ENCODE peak calls at places on chromosomes 16 and 17, in ten cellular contexts. O is sigmoid colon, P is IMR-90, B is prostate gland, T is breast epithelium, F is body of pancreas, L is uterus, J is Peyer's patch, S is A549, D is heart left ventricle. E is an unnamed sample.

GRCh38 chr16:53872248-53873221 is 168.6 kb downstream of the FTO start:
- DNase-seq in O (no peak), P (peak), B (no peak), T (no peak), F (no peak), L (no peak), J (no peak), S (no peak), D (no peak), E (no peak)

GRCh38 chr16:27514806-27515205 is 34.9 kb downstream of the GTF3C1 start:
- DNase-seq in O (no peak), P (peak), B (no peak), T (no peak), F (no peak), L (no peak), J (no peak), S (no peak), D (peak), E (no peak)

GRCh38 chr16:88284626-88285513 is 97.9 kb upstream of the ZNF469 start:
- DNase-seq in O (no peak), P (no peak), B (no peak), T (no peak), F (no peak), L (no peak), J (no peak), S (no peak), D (peak), E (no peak)

GRCh38 chr17:7885357-7886226 is 3.0 kb upstream of the CHD3 start:
- DNase-seq in O (peak), P (peak), B (peak), T (peak), F (peak), L (peak), J (peak), S (peak), D (peak), E (no peak)

GRCh38 chr16:88393034-88393433 is 10.3 kb downstream of the ZNF469 start:
- DNase-seq in O (peak), P (no peak), B (no peak), T (no peak), F (no peak), L (no peak), J (no peak), S (no peak), D (peak), E (no peak)

GRCh38 chr17:7295230-7296180 is 1.1 kb upstream of the YBX2 start:
- DNase-seq in O (no peak), P (no peak), B (no peak), T (no peak), F (no peak), L (no peak), J (no peak), S (no peak), D (no peak), E (no peak)

GRCh38 chr17:2299756-2300155 is 3.8 kb downstream of the SMG6 start:
- DNase-seq in O (no peak), P (no peak), B (no peak), T (no peak), F (no peak), L (no peak), J (no peak), S (no peak), D (no peak), E (no peak)

GRCh38 chr16:19502395-19503131 is 19.3 kb downstream of the GDE1 start:
- DNase-seq in O (peak), P (peak), B (peak), T (peak), F (peak), L (peak), J (peak), S (peak), D (peak), E (no peak)

GRCh38 chr17:36755586-36755985 is 154.2 kb downstream of the MRM1 start:
- DNase-seq in O (no peak), P (no peak), B (peak), T (no peak), F (no peak), L (no peak), J (peak), S (peak), D (no peak), E (no peak)

GRCh38 chr16:84367750-84368320 is 503 bp upstream of the ATP2C2 start:
- DNase-seq in O (no peak), P (no peak), B (peak), T (no peak), F (peak), L (no peak), J (peak), S (no peak), D (no peak), E (no peak)

GRCh38 chr16:27199747-27200146 is 3.6 kb upstream of the KDM8 start:
- DNase-seq in O (no peak), P (no peak), B (no peak), T (no peak), F (no peak), L (no peak), J (no peak), S (no peak), D (no peak), E (no peak)

GRCh38 chr17:67260051-67260987 is 15.3 kb upstream of the HELZ start:
- DNase-seq in O (peak), P (peak), B (peak), T (no peak), F (no peak), L (peak), J (peak), S (no peak), D (no peak), E (peak)

GRCh38 chr16:56549744-56550385 is 15.0 kb upstream of the MT4 start:
- DNase-seq in O (no peak), P (peak), B (no peak), T (no peak), F (no peak), L (no peak), J (no peak), S (no peak), D (no peak), E (no peak)

GRCh38 chr17:64278614-64279013 is 15.6 kb upstream of the TEX2 start:
- DNase-seq in O (no peak), P (peak), B (no peak), T (no peak), F (no peak), L (peak), J (no peak), S (no peak), D (no peak), E (no peak)

GRCh38 chr16:4244254-4244812 is 2.5 kb upstream of the SRL start:
- DNase-seq in O (no peak), P (peak), B (no peak), T (no peak), F (peak), L (no peak), J (no peak), S (no peak), D (no peak), E (no peak)

GRCh38 chr16:14509675-14510132 is 120.4 kb downstream of the PARN start:
- DNase-seq in O (no peak), P (no peak), B (no peak), T (no peak), F (no peak), L (no peak), J (no peak), S (no peak), D (no peak), E (no peak)

GRCh38 chr17:81390436-81391214 is 4.6 kb upstream of the BAHCC1 start:
- DNase-seq in O (no peak), P (no peak), B (no peak), T (no peak), F (no peak), L (no peak), J (no peak), S (no peak), D (no peak), E (no peak)
- H3K27ac ChIP-seq in O (peak), P (no peak), B (peak), T (peak), F (no peak), L (peak), J (no peak), S (no peak), D (no peak), E (peak)

GRCh38 chr17:17172990-17173389 is 33.1 kb downstream of the PLD6 start:
- DNase-seq in O (no peak), P (no peak), B (no peak), T (no peak), F (no peak), L (no peak), J (no peak), S (no peak), D (no peak), E (no peak)

GRCh38 chr17:17171186-17171585 is 34.9 kb downstream of the PLD6 start:
- DNase-seq in O (no peak), P (no peak), B (no peak), T (no peak), F (no peak), L (no peak), J (no peak), S (no peak), D (no peak), E (no peak)

GRCh38 chr17:17173921-17174320 is 32.2 kb downstream of the PLD6 start:
- DNase-seq in O (no peak), P (no peak), B (no peak), T (no peak), F (no peak), L (no peak), J (no peak), S (no peak), D (no peak), E (no peak)

GRCh38 chr17:17170346-17170976 is 35.7 kb downstream of the PLD6 start:
- DNase-seq in O (no peak), P (peak), B (peak), T (peak), F (no peak), L (no peak), J (no peak), S (no peak), D (no peak), E (no peak)

GRCh38 chr17:17171991-17172939 is 33.9 kb downstream of the PLD6 start:
- DNase-seq in O (no peak), P (no peak), B (no peak), T (no peak), F (no peak), L (peak), J (no peak), S (no peak), D (peak), E (no peak)
- TF ChIP-seq CTCF in O (no peak), P (no peak), B (no peak), T (no peak), F (no peak), L (no peak), J (no peak), S (no peak), D (no peak), E (no peak)

GRCh38 chr17:17810374-17811248 is 26.2 kb downstream of the SREBF1 start:
- DNase-seq in O (no peak), P (no peak), B (no peak), T (no peak), F (no peak), L (peak), J (no peak), S (no peak), D (no peak), E (no peak)

GRCh38 chr17:17809527-17810373 is 27.0 kb downstream of the SREBF1 start:
- DNase-seq in O (peak), P (no peak), B (peak), T (no peak), F (no peak), L (peak), J (no peak), S (no peak), D (no peak), E (no peak)

GRCh38 chr17:17813055-17813724 is 23.6 kb downstream of the SREBF1 start:
- DNase-seq in O (no peak), P (no peak), B (no peak), T (no peak), F (no peak), L (no peak), J (no peak), S (no peak), D (no peak), E (no peak)

GRCh38 chr17:17812211-17813054 is 24.4 kb downstream of the SREBF1 start:
- DNase-seq in O (peak), P (peak), B (peak), T (peak), F (peak), L (peak), J (peak), S (peak), D (peak), E (no peak)

GRCh38 chr17:17811381-17812210 is 25.2 kb downstream of the SREBF1 start:
- DNase-seq in O (no peak), P (no peak), B (no peak), T (no peak), F (no peak), L (no peak), J (no peak), S (no peak), D (no peak), E (no peak)
- TF ChIP-seq POLR2A in O (no peak), P (no peak), B (no peak), T (no peak), F (no peak), L (no peak), J (no peak), S (no peak), D (no peak), E (no peak)

DNA sequence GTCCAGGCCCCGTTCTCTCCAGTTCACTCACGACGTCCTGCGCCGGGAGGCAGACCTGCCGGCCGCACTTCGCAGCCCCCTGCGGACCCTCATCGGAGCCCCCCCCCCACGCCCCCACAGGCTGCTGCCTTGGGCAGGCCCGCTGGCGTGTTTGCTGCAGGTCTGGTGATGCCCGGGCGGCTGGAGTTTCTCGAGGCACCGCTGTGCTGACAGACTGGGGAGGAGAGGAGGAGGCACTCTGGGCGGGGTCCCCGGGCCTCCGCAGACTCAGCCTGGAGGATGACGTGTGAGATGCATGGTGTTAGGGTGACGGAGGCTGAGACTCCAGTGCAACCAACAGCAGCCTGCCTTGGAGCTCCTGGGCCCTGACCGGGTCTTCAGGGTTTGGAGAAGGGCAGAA is 24.1 kb downstream of the BAIAP2 start:
- DNase-seq in O (no peak), P (no peak), B (no peak), T (no peak), F (no peak), L (no peak), J (no peak), S (no peak), D (no peak), E (no peak)
- H3K27ac ChIP-seq in O (peak), P (no peak), B (peak), T (peak), F (no peak), L (no peak), J (no peak), S (no peak), D (no peak), E (peak)

GRCh38 chr16:15642557-15643452 is at the start of gene MARF1:
- DNase-seq in O (peak), P (peak), B (peak), T (peak), F (peak), L (peak), J (peak), S (peak), D (peak), E (no peak)

GRCh38 chr16:15644306-15644961 is 1.5 kb upstream of the MARF1 start:
- DNase-seq in O (no peak), P (no peak), B (peak), T (peak), F (no peak), L (no peak), J (no peak), S (no peak), D (no peak), E (no peak)

GRCh38 chr16:15640966-15641365 is 2.0 kb downstream of the MARF1 start:
- DNase-seq in O (no peak), P (no peak), B (no peak), T (no peak), F (no peak), L (no peak), J (no peak), S (no peak), D (no peak), E (no peak)

GRCh38 chr16:15641753-15642556 is 999 bp downstream of the MARF1 start:
- DNase-seq in O (no peak), P (no peak), B (no peak), T (no peak), F (no peak), L (no peak), J (no peak), S (no peak), D (no peak), E (no peak)

GRCh38 chr16:15643453-15644305 is 725 bp upstream of the MARF1 start:
- DNase-seq in O (no peak), P (peak), B (peak), T (no peak), F (peak), L (peak), J (peak), S (peak), D (no peak), E (no peak)
- TF ChIP-seq CTCF in O (peak), P (peak), B (peak), T (peak), F (peak), L (peak), J (peak), S (peak), D (peak), E (no peak)

GRCh38 chr16:1474796-1475551 is at the start of gene CLCN7:
- DNase-seq in O (peak), P (peak), B (peak), T (peak), F (peak), L (peak), J (peak), S (peak), D (peak), E (no peak)
- TF ChIP-seq POLR2A in O (peak), P (peak), B (peak), T (peak), F (peak), L (peak), J (peak), S (peak), D (peak), E (peak)

DNA sequence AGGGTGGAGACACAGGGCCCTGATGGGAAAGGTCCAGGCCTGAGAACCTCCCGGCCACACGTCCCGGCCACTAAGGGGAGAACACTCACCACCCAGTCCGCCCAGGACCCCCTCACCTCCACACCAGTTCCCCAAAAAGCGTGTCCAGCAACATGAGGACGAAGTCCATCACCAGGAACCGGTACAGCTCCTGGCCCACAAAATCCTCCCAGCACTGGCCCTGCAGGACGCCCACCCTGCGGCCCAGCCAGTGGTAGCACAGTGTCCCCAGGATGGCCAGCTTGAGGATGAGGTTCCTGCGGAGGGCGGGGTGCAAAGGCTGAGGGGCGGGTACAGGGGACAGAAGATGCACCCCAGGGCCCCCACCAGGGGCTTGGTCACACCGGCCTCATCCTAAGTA is 8.0 kb downstream of the TMC6 start:
- DNase-seq in O (no peak), P (no peak), B (no peak), T (no peak), F (no peak), L (no peak), J (no peak), S (no peak), D (no peak), E (no peak)
- H3K27ac ChIP-seq in O (no peak), P (no peak), B (no peak), T (no peak), F (no peak), L (no peak), J (peak), S (no peak), D (no peak), E (no peak)